ENCODE peak calls at places on chromosomes 7 and 10, in four cellular contexts. H is HepG2, N is K562, E is GM12878. A is an unnamed sample.

GRCh38 chr10:21172774-21173432 is 275.8 kb upstream of the NEBL start:
- DNase-seq in H (no peak), N (no peak), E (no peak), A (peak)

GRCh38 chr7:24018331-24018730 is 265.7 kb upstream of the NPY start:
- DNase-seq in H (no peak), N (no peak), E (no peak), A (no peak)

GRCh38 chr7:92834661-92835139 is 1.7 kb downstream of the CDK6 start:
- DNase-seq in H (no peak), N (peak), E (no peak), A (no peak)

GRCh38 chr10:79260803-79261740 is 86.2 kb upstream of the PPIF start:
- DNase-seq in H (peak), N (no peak), E (no peak), A (peak)

GRCh38 chr7:106568680-106569499 is 92.1 kb downstream of the CCDC71L start:
- DNase-seq in H (no peak), N (peak), E (no peak), A (peak)

GRCh38 chr10:77240042-77240619 is 397.5 kb downstream of the KCNMA1 start:
- DNase-seq in H (no peak), N (no peak), E (no peak), A (no peak)

GRCh38 chr7:30430300-30430699 is 48.3 kb downstream of the NOD1 start:
- DNase-seq in H (no peak), N (no peak), E (no peak), A (no peak)

GRCh38 chr10:104098360-104098925 is 12.8 kb upstream of the COL17A1 start:
- DNase-seq in H (no peak), N (no peak), E (no peak), A (no peak)

GRCh38 chr10:78333362-78334143 is 299.9 kb downstream of the RPS24 start:
- DNase-seq in H (no peak), N (no peak), E (no peak), A (no peak)

GRCh38 chr10:131683941-131684340 is 216.9 kb upstream of the PPP2R2D start:
- DNase-seq in H (no peak), N (no peak), E (no peak), A (no peak)

GRCh38 chr10:131685576-131685975 is 215.2 kb upstream of the PPP2R2D start:
- DNase-seq in H (no peak), N (no peak), E (no peak), A (no peak)

GRCh38 chr10:131683281-131683861 is 217.4 kb upstream of the PPP2R2D start:
- DNase-seq in H (no peak), N (no peak), E (no peak), A (no peak)

GRCh38 chr10:131686781-131687419 is 213.9 kb upstream of the PPP2R2D start:
- DNase-seq in H (no peak), N (no peak), E (no peak), A (peak)

DNA sequence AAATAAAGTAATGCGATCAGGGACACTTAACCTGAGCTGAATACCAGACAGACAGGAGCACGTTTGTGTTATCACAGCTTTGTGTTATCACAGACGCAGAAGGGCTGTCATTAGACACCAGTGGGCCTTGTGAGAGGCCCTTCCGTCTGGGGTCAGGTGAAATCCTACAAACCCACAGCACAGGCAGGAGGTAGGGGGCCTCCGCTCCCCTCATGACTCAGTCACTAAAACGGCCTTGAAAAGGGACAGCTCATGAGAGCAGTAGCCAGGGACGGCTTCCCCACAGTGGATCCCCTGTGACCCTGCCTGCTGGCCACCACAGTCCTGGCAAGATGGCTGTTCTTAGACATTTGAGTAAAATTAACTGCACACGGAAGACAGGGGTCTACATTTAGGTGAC is 215.8 kb upstream of the PPP2R2D start:
- DNase-seq in H (no peak), N (no peak), E (no peak), A (no peak)
- TF ChIP-seq ETV6 in H (no peak), N (no peak), E (no peak), A (no peak)

GRCh38 chr7:1296727-1297475 is 64.2 kb downstream of the UNCX start:
- DNase-seq in H (no peak), N (no peak), E (no peak), A (no peak)
- TF ChIP-seq ETV6 in H (no peak), N (no peak), E (no peak), A (no peak)

GRCh38 chr7:131117439-131117838 is 210.2 kb upstream of the MKLN1 start:
- DNase-seq in H (no peak), N (no peak), E (no peak), A (no peak)

GRCh38 chr7:131115340-131115739 is 212.3 kb upstream of the MKLN1 start:
- DNase-seq in H (no peak), N (no peak), E (no peak), A (no peak)

GRCh38 chr7:131122394-131122793 is 205.3 kb upstream of the MKLN1 start:
- DNase-seq in H (no peak), N (no peak), E (no peak), A (no peak)

GRCh38 chr7:131123991-131124629 is 203.6 kb upstream of the MKLN1 start:
- DNase-seq in H (no peak), N (no peak), E (peak), A (no peak)

DNA sequence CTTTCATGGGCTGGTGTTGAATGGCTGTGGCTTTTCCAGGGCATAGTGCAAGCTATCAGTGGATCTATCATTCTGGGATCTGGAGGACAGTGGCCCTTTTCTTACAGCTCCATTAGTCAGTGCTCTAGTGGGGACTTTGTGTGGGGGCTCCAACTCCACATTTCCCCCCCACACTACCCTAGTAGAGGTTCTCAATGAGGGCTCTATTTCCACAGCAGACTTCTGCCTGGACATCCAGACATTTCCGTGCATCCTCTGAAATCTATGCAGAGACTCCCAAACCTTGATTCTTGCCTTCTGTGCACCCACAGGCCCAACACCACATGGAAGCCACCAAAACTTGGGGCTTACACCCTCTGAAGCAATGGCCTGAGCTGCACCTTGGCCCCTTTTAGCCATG is 208.3 kb upstream of the MKLN1 start:
- DNase-seq in H (no peak), N (no peak), E (no peak), A (no peak)
- TF ChIP-seq ETV6 in H (no peak), N (no peak), E (no peak), A (no peak)

GRCh38 chr7:44713680-44714335 is 34.8 kb upstream of the ZMIZ2 start:
- DNase-seq in H (no peak), N (no peak), E (no peak), A (no peak)
- TF ChIP-seq ETV6 in H (no peak), N (no peak), E (no peak), A (no peak)

GRCh38 chr7:4399596-4399995 is 282.5 kb upstream of the FOXK1 start:
- DNase-seq in H (no peak), N (no peak), E (no peak), A (no peak)
- TF ChIP-seq ETV6 in H (no peak), N (no peak), E (no peak), A (no peak)

GRCh38 chr10:12771956-12772355 is 229.6 kb downstream of the CCDC3 start:
- DNase-seq in H (no peak), N (no peak), E (no peak), A (no peak)

GRCh38 chr10:12766222-12766621 is 235.3 kb downstream of the CCDC3 start:
- DNase-seq in H (no peak), N (no peak), E (no peak), A (no peak)

GRCh38 chr10:12769326-12770044 is 232.0 kb downstream of the CCDC3 start:
- DNase-seq in H (peak), N (no peak), E (no peak), A (no peak)

GRCh38 chr10:12772797-12773587 is 228.5 kb downstream of the CCDC3 start:
- DNase-seq in H (no peak), N (no peak), E (no peak), A (no peak)

GRCh38 chr10:12768156-12768731 is 233.3 kb downstream of the CCDC3 start:
- DNase-seq in H (no peak), N (no peak), E (no peak), A (peak)
- TF ChIP-seq ETV6 in H (no peak), N (no peak), E (no peak), A (no peak)

GRCh38 chr7:4631664-4632171 is 50.4 kb upstream of the FOXK1 start:
- DNase-seq in H (peak), N (peak), E (no peak), A (peak)
- TF ChIP-seq ETV6 in H (no peak), N (no peak), E (peak), A (no peak)

GRCh38 chr7:128381161-128381821 is 19.8 kb upstream of the PRRT4 start:
- DNase-seq in H (no peak), N (peak), E (no peak), A (peak)

GRCh38 chr7:128378637-128379036 is 17.1 kb upstream of the PRRT4 start:
- DNase-seq in H (no peak), N (no peak), E (no peak), A (no peak)

GRCh38 chr7:128380807-128381130 is 19.3 kb upstream of the PRRT4 start:
- DNase-seq in H (no peak), N (no peak), E (no peak), A (no peak)

GRCh38 chr7:128383781-128384180 is 22.3 kb upstream of the PRRT4 start:
- DNase-seq in H (no peak), N (no peak), E (no peak), A (no peak)

GRCh38 chr7:128379900-128380806 is 18.7 kb upstream of the PRRT4 start:
- DNase-seq in H (no peak), N (no peak), E (no peak), A (no peak)
- TF ChIP-seq ETV6 in H (no peak), N (no peak), E (no peak), A (no peak)

GRCh38 chr7:40003586-40003985 is 53.5 kb downstream of the CDK13 start:
- DNase-seq in H (no peak), N (no peak), E (no peak), A (no peak)
- TF ChIP-seq ETV6 in H (no peak), N (no peak), E (no peak), A (no peak)

GRCh38 chr7:100806276-100806675 is 21.0 kb downstream of the EPHB4 start:
- DNase-seq in H (no peak), N (no peak), E (no peak), A (no peak)

GRCh38 chr7:100802951-100803350 is 24.4 kb downstream of the EPHB4 start:
- DNase-seq in H (no peak), N (no peak), E (no peak), A (no peak)

GRCh38 chr7:100801833-100802568 is 25.3 kb downstream of the EPHB4 start:
- DNase-seq in H (peak), N (peak), E (no peak), A (no peak)

GRCh38 chr7:100804681-100805431 is 22.5 kb downstream of the EPHB4 start:
- DNase-seq in H (no peak), N (no peak), E (no peak), A (no peak)

GRCh38 chr7:100803398-100804161 is 23.7 kb downstream of the EPHB4 start:
- DNase-seq in H (peak), N (peak), E (peak), A (peak)
- TF ChIP-seq ETV6 in H (no peak), N (no peak), E (no peak), A (no peak)